ENCODE peak calls at places on chromosome 6, in six cellular contexts. One of them, this sample, is unnamed.

GRCh38 chr6:33752139-33753015 is 5.7 kb upstream of the IP6K3 start:
- DNase-seq in AG04449: no peak
- DNase-seq in GM23338: no peak
- DNase-seq in fibroblast of mammary gland: no peak
- DNase-seq in kidney: no peak
- DNase-seq in lower lobe of right lung: no peak
- DNase-seq in this sample: peak

GRCh38 chr6:32529697-32530429 is at the start of gene HLA-DRB5:
- DNase-seq in AG04449: no peak
- DNase-seq in GM23338: peak
- DNase-seq in fibroblast of mammary gland: peak
- DNase-seq in kidney: peak
- DNase-seq in lower lobe of right lung: peak
- DNase-seq in this sample: no peak

GRCh38 chr6:128516514-128516898 is 3.9 kb downstream of the PTPRK start:
- DNase-seq in AG04449: no peak
- DNase-seq in GM23338: peak
- DNase-seq in fibroblast of mammary gland: peak
- DNase-seq in kidney: no peak
- DNase-seq in lower lobe of right lung: no peak
- DNase-seq in this sample: peak

GRCh38 chr6:134853111-134854055 is 96.5 kb downstream of the ALDH8A1 start:
- DNase-seq in AG04449: no peak
- DNase-seq in GM23338: no peak
- DNase-seq in fibroblast of mammary gland: peak
- DNase-seq in kidney: no peak
- DNase-seq in lower lobe of right lung: no peak
- DNase-seq in this sample: no peak

GRCh38 chr6:153862139-153862538 is 176.9 kb upstream of the OPRM1 start:
- DNase-seq in AG04449: no peak
- DNase-seq in GM23338: no peak
- DNase-seq in fibroblast of mammary gland: no peak
- DNase-seq in kidney: no peak
- DNase-seq in lower lobe of right lung: no peak
- DNase-seq in this sample: no peak

GRCh38 chr6:116278853-116279231 is 888 bp downstream of the TSPYL1 start:
- DNase-seq in AG04449: no peak
- DNase-seq in GM23338: peak
- DNase-seq in fibroblast of mammary gland: peak
- DNase-seq in kidney: peak
- DNase-seq in lower lobe of right lung: no peak
- DNase-seq in this sample: no peak

GRCh38 chr6:43953256-43953655 is 174.0 kb downstream of the MRPL14 start:
- DNase-seq in AG04449: no peak
- DNase-seq in GM23338: no peak
- DNase-seq in fibroblast of mammary gland: no peak
- DNase-seq in kidney: no peak
- DNase-seq in lower lobe of right lung: no peak
- DNase-seq in this sample: no peak

GRCh38 chr6:123895346-123895745 is 91.7 kb downstream of the NKAIN2 start:
- DNase-seq in AG04449: no peak
- DNase-seq in GM23338: no peak
- DNase-seq in fibroblast of mammary gland: no peak
- DNase-seq in kidney: no peak
- DNase-seq in lower lobe of right lung: no peak
- DNase-seq in this sample: no peak

GRCh38 chr6:3164388-3164787 is 7.0 kb upstream of the TUBB2A start:
- DNase-seq in AG04449: no peak
- DNase-seq in GM23338: peak
- DNase-seq in fibroblast of mammary gland: no peak
- DNase-seq in kidney: no peak
- DNase-seq in lower lobe of right lung: no peak
- DNase-seq in this sample: no peak

GRCh38 chr6:93413190-93413589 is 6.2 kb downstream of the EPHA7 start:
- DNase-seq in AG04449: no peak
- DNase-seq in GM23338: no peak
- DNase-seq in fibroblast of mammary gland: no peak
- DNase-seq in kidney: no peak
- DNase-seq in lower lobe of right lung: no peak
- DNase-seq in this sample: no peak

GRCh38 chr6:43454290-43455033 is 886 bp downstream of the DLK2 start:
- DNase-seq in AG04449: peak
- DNase-seq in GM23338: peak
- DNase-seq in fibroblast of mammary gland: peak
- DNase-seq in kidney: peak
- DNase-seq in lower lobe of right lung: peak
- DNase-seq in this sample: peak

GRCh38 chr6:24997186-24997585 is 61.4 kb upstream of the RIPOR2 start:
- DNase-seq in AG04449: no peak
- DNase-seq in GM23338: no peak
- DNase-seq in fibroblast of mammary gland: no peak
- DNase-seq in kidney: no peak
- DNase-seq in lower lobe of right lung: no peak
- DNase-seq in this sample: no peak

GRCh38 chr6:24991748-24992467 is 56.1 kb upstream of the RIPOR2 start:
- DNase-seq in AG04449: no peak
- DNase-seq in GM23338: peak
- DNase-seq in fibroblast of mammary gland: peak
- DNase-seq in kidney: no peak
- DNase-seq in lower lobe of right lung: peak
- DNase-seq in this sample: peak

GRCh38 chr6:24995270-24995669 is 59.5 kb upstream of the RIPOR2 start:
- DNase-seq in AG04449: no peak
- DNase-seq in GM23338: no peak
- DNase-seq in fibroblast of mammary gland: no peak
- DNase-seq in kidney: no peak
- DNase-seq in lower lobe of right lung: no peak
- DNase-seq in this sample: no peak

GRCh38 chr6:24996145-24996836 is 60.5 kb upstream of the RIPOR2 start:
- DNase-seq in AG04449: no peak
- DNase-seq in GM23338: no peak
- DNase-seq in fibroblast of mammary gland: no peak
- DNase-seq in kidney: no peak
- DNase-seq in lower lobe of right lung: no peak
- DNase-seq in this sample: no peak

DNA sequence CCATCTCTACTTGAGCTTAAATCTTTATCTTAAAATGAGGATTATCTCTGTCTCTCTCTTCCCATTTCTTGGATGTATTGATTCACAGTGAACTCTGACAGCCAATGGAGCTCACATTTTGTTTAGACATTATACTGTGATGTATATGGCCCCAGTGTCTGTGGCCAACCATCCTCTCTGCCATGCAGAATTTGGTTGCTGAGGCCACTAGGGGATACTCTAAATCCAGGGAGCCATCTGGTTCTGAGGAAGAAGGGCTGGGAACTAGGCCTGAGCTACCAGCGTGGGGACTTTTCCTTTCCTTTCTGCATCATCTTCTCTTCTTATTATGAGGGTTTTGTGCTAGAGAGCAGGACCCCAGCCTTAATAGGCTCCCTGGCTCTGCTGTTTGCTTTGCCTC is 59.1 kb upstream of the RIPOR2 start:
- DNase-seq in AG04449: no peak
- DNase-seq in GM23338: no peak
- DNase-seq in fibroblast of mammary gland: no peak
- DNase-seq in kidney: no peak
- DNase-seq in lower lobe of right lung: no peak
- DNase-seq in this sample: no peak
- TF ChIP-seq CTCF in AG04449: peak
- TF ChIP-seq CTCF in GM23338: no peak
- TF ChIP-seq CTCF in fibroblast of mammary gland: peak
- TF ChIP-seq CTCF in kidney: no peak
- TF ChIP-seq CTCF in lower lobe of right lung: no peak
- TF ChIP-seq CTCF in this sample: no peak

GRCh38 chr6:37222125-37222967 is 35.2 kb upstream of the TBC1D22B start:
- DNase-seq in AG04449: no peak
- DNase-seq in GM23338: peak
- DNase-seq in fibroblast of mammary gland: peak
- DNase-seq in kidney: peak
- DNase-seq in lower lobe of right lung: peak
- DNase-seq in this sample: peak
- TF ChIP-seq CTCF in AG04449: no peak
- TF ChIP-seq CTCF in GM23338: no peak
- TF ChIP-seq CTCF in fibroblast of mammary gland: no peak
- TF ChIP-seq CTCF in kidney: no peak
- TF ChIP-seq CTCF in lower lobe of right lung: no peak
- TF ChIP-seq CTCF in this sample: no peak

DNA sequence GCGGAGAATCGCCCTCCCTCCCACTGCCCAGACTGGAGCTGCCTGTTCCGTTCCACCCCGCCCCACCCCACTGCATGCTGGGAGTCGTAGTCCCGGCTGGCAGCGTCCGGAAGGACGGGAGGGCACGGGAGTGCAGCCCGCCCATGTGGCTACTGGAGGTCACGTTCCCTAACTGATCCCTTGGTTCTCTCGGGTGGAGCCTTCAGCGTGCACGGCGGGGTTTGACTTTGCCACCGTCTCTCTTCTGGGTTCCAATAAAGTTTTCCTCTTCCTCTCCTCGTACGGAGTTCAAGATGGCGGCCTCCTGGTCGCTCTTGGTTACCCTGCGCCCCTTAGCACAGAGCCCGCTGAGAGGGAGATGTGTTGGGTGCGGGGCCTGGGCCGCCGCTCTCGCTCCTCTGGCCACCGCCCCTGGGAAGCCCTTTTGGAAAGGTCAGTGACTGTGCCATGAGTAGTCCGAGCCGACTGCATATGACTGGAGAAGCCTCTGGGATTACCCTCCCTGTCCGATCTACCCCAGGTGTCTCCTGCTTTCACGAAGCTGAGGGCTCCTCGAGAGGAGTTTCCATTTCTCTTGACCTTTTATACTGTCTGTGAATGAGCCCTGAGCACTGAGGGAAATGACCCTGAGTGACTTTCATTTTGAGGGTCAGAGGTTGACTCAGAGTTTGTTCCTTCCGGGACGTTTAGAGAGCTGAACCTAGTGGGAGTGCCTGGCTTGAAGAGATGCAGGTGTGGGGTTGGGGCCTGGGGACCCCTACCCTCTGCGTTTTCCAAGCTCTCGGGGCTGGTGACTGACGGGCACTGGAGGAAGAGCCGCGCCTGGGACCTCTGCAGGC is at the start of gene AFG1L:
- DNase-seq in AG04449: peak
- DNase-seq in GM23338: peak
- DNase-seq in fibroblast of mammary gland: peak
- DNase-seq in kidney: peak
- DNase-seq in lower lobe of right lung: peak
- DNase-seq in this sample: peak
- TF ChIP-seq CTCF in AG04449: no peak
- TF ChIP-seq CTCF in GM23338: no peak
- TF ChIP-seq CTCF in fibroblast of mammary gland: no peak
- TF ChIP-seq CTCF in kidney: no peak
- TF ChIP-seq CTCF in lower lobe of right lung: no peak
- TF ChIP-seq CTCF in this sample: no peak

DNA sequence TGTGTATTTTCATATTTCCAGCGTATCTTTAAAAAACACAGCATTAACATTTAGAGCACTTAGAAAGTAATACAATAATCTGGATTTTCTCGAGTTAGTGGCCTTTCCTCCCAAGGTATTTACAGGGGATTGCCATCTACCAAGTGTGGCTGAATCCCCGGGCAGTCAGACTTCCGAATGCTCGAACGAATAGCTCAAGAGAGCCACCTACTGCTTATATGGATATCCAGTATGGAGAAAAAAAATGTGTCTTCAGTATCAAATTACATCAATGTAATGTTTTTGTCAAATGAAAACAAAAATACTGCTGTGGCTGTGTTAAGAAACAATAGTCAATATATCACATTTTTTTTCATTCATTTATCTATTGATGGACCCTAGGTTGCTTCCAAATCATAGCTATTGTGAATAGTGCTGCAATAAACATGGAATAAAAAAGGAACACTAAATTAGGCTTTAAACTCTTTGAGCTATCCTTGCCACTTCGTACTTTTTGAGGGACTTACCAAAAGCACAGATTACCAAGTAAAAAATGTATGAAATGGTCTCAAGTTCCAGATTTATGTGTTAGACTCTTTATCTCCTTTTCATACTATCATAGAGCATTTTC is 654.5 kb upstream of the PTCHD4 start:
- DNase-seq in AG04449: no peak
- DNase-seq in GM23338: peak
- DNase-seq in fibroblast of mammary gland: peak
- DNase-seq in kidney: peak
- DNase-seq in lower lobe of right lung: no peak
- DNase-seq in this sample: peak
- TF ChIP-seq CTCF in AG04449: peak
- TF ChIP-seq CTCF in GM23338: peak
- TF ChIP-seq CTCF in fibroblast of mammary gland: peak
- TF ChIP-seq CTCF in kidney: peak
- TF ChIP-seq CTCF in lower lobe of right lung: peak
- TF ChIP-seq CTCF in this sample: peak

DNA sequence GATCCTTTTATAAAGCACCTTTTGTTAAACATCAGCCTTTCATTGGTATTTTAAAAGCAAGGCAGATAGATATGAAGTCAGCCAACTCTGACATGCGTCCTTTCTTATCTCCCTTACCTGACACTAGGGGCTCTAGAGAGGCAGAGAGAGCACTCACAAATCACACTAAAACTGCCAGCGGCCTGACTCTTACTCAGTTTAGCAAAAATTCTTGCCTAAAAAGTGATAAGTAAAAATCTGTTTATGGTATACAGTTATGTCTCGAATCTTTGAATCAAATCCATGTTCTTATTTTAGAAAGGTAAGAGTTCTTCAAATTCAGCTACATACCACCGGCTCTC is 10.4 kb upstream of the TDRD6 start:
- DNase-seq in AG04449: no peak
- DNase-seq in GM23338: peak
- DNase-seq in fibroblast of mammary gland: no peak
- DNase-seq in kidney: no peak
- DNase-seq in lower lobe of right lung: no peak
- DNase-seq in this sample: peak
- TF ChIP-seq CTCF in AG04449: no peak
- TF ChIP-seq CTCF in GM23338: peak
- TF ChIP-seq CTCF in fibroblast of mammary gland: peak
- TF ChIP-seq CTCF in kidney: peak
- TF ChIP-seq CTCF in lower lobe of right lung: no peak
- TF ChIP-seq CTCF in this sample: no peak

DNA sequence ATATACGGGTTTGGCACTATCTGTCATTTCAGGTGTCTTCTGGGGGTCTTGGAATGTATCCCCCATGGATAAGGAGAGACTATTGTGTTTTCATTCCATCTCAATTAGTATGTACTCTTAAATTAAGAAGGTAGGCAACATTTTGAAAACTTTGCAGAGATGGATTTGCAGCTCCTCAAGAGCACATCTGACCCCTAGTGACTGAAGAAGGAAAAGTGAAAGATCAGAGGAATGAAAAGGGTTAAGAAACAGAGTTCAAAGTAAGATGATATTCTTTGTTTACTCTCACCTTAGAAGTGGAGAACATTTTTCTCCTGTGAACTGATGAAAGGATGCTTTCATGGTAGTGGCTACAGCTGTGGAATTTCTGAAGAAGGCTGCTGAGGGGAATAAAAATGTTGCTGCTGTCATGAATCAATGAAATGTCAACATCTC is 41.5 kb downstream of the SH3BGRL2 start:
- DNase-seq in AG04449: no peak
- DNase-seq in GM23338: peak
- DNase-seq in fibroblast of mammary gland: peak
- DNase-seq in kidney: no peak
- DNase-seq in lower lobe of right lung: no peak
- DNase-seq in this sample: peak
- TF ChIP-seq CTCF in AG04449: peak
- TF ChIP-seq CTCF in GM23338: peak
- TF ChIP-seq CTCF in fibroblast of mammary gland: peak
- TF ChIP-seq CTCF in kidney: peak
- TF ChIP-seq CTCF in lower lobe of right lung: peak
- TF ChIP-seq CTCF in this sample: peak

This sample was measured in MCF 10A.